ENCODE peak calls at places on chromosomes 4 and X, in ten cellular contexts. One of them, this sample, is unnamed.

GRCh38 chr4:7861440-7861881 is 78.2 kb downstream of the AFAP1 start:
- DNase-seq in lower lobe of right lung: no peak
- DNase-seq in fibroblast of mammary gland: peak
- DNase-seq in A673: peak
- DNase-seq in lower leg skin: no peak
- DNase-seq in WERI-Rb-1: no peak
- DNase-seq in tibial artery: no peak
- DNase-seq in MM.1S: no peak
- DNase-seq in astrocyte: peak
- DNase-seq in psoas muscle: no peak
- DNase-seq in this sample: no peak

GRCh38 chr4:89137695-89138094 is 26.4 kb downstream of the TIGD2 start:
- DNase-seq in MM.1S: no peak
- DNase-seq in lower leg skin: no peak
- DNase-seq in A673: no peak
- DNase-seq in psoas muscle: no peak
- DNase-seq in astrocyte: no peak
- DNase-seq in lower lobe of right lung: no peak
- DNase-seq in tibial artery: no peak
- DNase-seq in fibroblast of mammary gland: no peak
- DNase-seq in WERI-Rb-1: no peak
- DNase-seq in this sample: no peak

GRCh38 chrX:49041683-49042529 is 1.3 kb downstream of the TFE3 start:
- DNase-seq in psoas muscle: no peak
- DNase-seq in WERI-Rb-1: peak
- DNase-seq in fibroblast of mammary gland: peak
- DNase-seq in tibial artery: no peak
- DNase-seq in A673: peak
- DNase-seq in lower leg skin: no peak
- DNase-seq in MM.1S: no peak
- DNase-seq in astrocyte: peak
- DNase-seq in lower lobe of right lung: no peak
- DNase-seq in this sample: no peak

GRCh38 chr4:156781852-156782251 is 189.7 kb downstream of the PDGFC start:
- DNase-seq in lower lobe of right lung: no peak
- DNase-seq in A673: no peak
- DNase-seq in fibroblast of mammary gland: peak
- DNase-seq in lower leg skin: no peak
- DNase-seq in astrocyte: peak
- DNase-seq in MM.1S: no peak
- DNase-seq in tibial artery: no peak
- DNase-seq in WERI-Rb-1: no peak
- DNase-seq in psoas muscle: no peak
- DNase-seq in this sample: no peak

GRCh38 chrX:137432609-137433008 is 133.3 kb upstream of the ZIC3 start:
- DNase-seq in tibial artery: no peak
- DNase-seq in MM.1S: peak
- DNase-seq in astrocyte: no peak
- DNase-seq in psoas muscle: no peak
- DNase-seq in lower leg skin: no peak
- DNase-seq in fibroblast of mammary gland: no peak
- DNase-seq in A673: peak
- DNase-seq in WERI-Rb-1: no peak
- DNase-seq in lower lobe of right lung: no peak
- DNase-seq in this sample: peak

GRCh38 chrX:154696328-154697045 is 43.1 kb upstream of the CTAG2 start:
- DNase-seq in fibroblast of mammary gland: peak
- DNase-seq in astrocyte: peak
- DNase-seq in psoas muscle: no peak
- DNase-seq in lower leg skin: peak
- DNase-seq in lower lobe of right lung: no peak
- DNase-seq in A673: no peak
- DNase-seq in WERI-Rb-1: no peak
- DNase-seq in tibial artery: no peak
- DNase-seq in MM.1S: no peak
- DNase-seq in this sample: no peak

GRCh38 chr4:67929447-67929846 is 33.8 kb downstream of the TMPRSS11A start:
- DNase-seq in tibial artery: no peak
- DNase-seq in psoas muscle: no peak
- DNase-seq in astrocyte: peak
- DNase-seq in WERI-Rb-1: no peak
- DNase-seq in A673: peak
- DNase-seq in lower leg skin: no peak
- DNase-seq in lower lobe of right lung: no peak
- DNase-seq in fibroblast of mammary gland: peak
- DNase-seq in MM.1S: no peak
- DNase-seq in this sample: no peak

GRCh38 chr4:116702949-116703348 is 382.4 kb downstream of the TRAM1L1 start:
- DNase-seq in lower leg skin: no peak
- DNase-seq in tibial artery: no peak
- DNase-seq in psoas muscle: no peak
- DNase-seq in lower lobe of right lung: no peak
- DNase-seq in WERI-Rb-1: peak
- DNase-seq in fibroblast of mammary gland: no peak
- DNase-seq in MM.1S: peak
- DNase-seq in A673: peak
- DNase-seq in astrocyte: no peak
- DNase-seq in this sample: peak

GRCh38 chr4:168218663-168219062 is 99.9 kb downstream of the DDX60 start:
- DNase-seq in lower leg skin: no peak
- DNase-seq in fibroblast of mammary gland: peak
- DNase-seq in WERI-Rb-1: no peak
- DNase-seq in tibial artery: no peak
- DNase-seq in astrocyte: peak
- DNase-seq in lower lobe of right lung: no peak
- DNase-seq in A673: no peak
- DNase-seq in MM.1S: no peak
- DNase-seq in psoas muscle: no peak
- DNase-seq in this sample: no peak

GRCh38 chrX:40734956-40735317 is 405 bp downstream of the MED14 start:
- DNase-seq in MM.1S: peak
- DNase-seq in psoas muscle: no peak
- DNase-seq in tibial artery: no peak
- DNase-seq in WERI-Rb-1: peak
- DNase-seq in lower lobe of right lung: peak
- DNase-seq in astrocyte: no peak
- DNase-seq in A673: peak
- DNase-seq in fibroblast of mammary gland: no peak
- DNase-seq in lower leg skin: no peak
- DNase-seq in this sample: no peak

GRCh38 chr4:41320278-41320677 is 63.5 kb downstream of the UCHL1 start:
- DNase-seq in A673: no peak
- DNase-seq in psoas muscle: no peak
- DNase-seq in MM.1S: no peak
- DNase-seq in fibroblast of mammary gland: no peak
- DNase-seq in tibial artery: no peak
- DNase-seq in lower leg skin: no peak
- DNase-seq in WERI-Rb-1: no peak
- DNase-seq in astrocyte: no peak
- DNase-seq in lower lobe of right lung: no peak
- DNase-seq in this sample: no peak

GRCh38 chr4:41321216-41321945 is 64.7 kb downstream of the UCHL1 start:
- DNase-seq in WERI-Rb-1: no peak
- DNase-seq in astrocyte: no peak
- DNase-seq in lower lobe of right lung: no peak
- DNase-seq in lower leg skin: no peak
- DNase-seq in psoas muscle: no peak
- DNase-seq in MM.1S: peak
- DNase-seq in A673: no peak
- DNase-seq in tibial artery: no peak
- DNase-seq in fibroblast of mammary gland: no peak
- DNase-seq in this sample: no peak

GRCh38 chr4:41319553-41319952 is 62.8 kb downstream of the UCHL1 start:
- DNase-seq in astrocyte: peak
- DNase-seq in tibial artery: no peak
- DNase-seq in lower leg skin: no peak
- DNase-seq in A673: no peak
- DNase-seq in fibroblast of mammary gland: no peak
- DNase-seq in psoas muscle: no peak
- DNase-seq in WERI-Rb-1: no peak
- DNase-seq in MM.1S: no peak
- DNase-seq in lower lobe of right lung: no peak
- DNase-seq in this sample: no peak

GRCh38 chr4:41318839-41319530 is 62.3 kb downstream of the UCHL1 start:
- DNase-seq in lower lobe of right lung: no peak
- DNase-seq in psoas muscle: no peak
- DNase-seq in lower leg skin: no peak
- DNase-seq in fibroblast of mammary gland: peak
- DNase-seq in A673: no peak
- DNase-seq in tibial artery: no peak
- DNase-seq in WERI-Rb-1: no peak
- DNase-seq in MM.1S: no peak
- DNase-seq in astrocyte: no peak
- DNase-seq in this sample: no peak

GRCh38 chr4:41320786-41321185 is 64.1 kb downstream of the UCHL1 start:
- DNase-seq in astrocyte: no peak
- DNase-seq in fibroblast of mammary gland: no peak
- DNase-seq in psoas muscle: no peak
- DNase-seq in MM.1S: no peak
- DNase-seq in A673: no peak
- DNase-seq in lower lobe of right lung: no peak
- DNase-seq in WERI-Rb-1: no peak
- DNase-seq in tibial artery: no peak
- DNase-seq in lower leg skin: no peak
- DNase-seq in this sample: no peak
- TF ChIP-seq CTCF in astrocyte: no peak
- TF ChIP-seq CTCF in fibroblast of mammary gland: no peak
- TF ChIP-seq CTCF in psoas muscle: no peak
- TF ChIP-seq CTCF in MM.1S: no peak
- TF ChIP-seq CTCF in A673: no peak
- TF ChIP-seq CTCF in lower lobe of right lung: no peak
- TF ChIP-seq CTCF in WERI-Rb-1: no peak
- TF ChIP-seq CTCF in tibial artery: no peak
- TF ChIP-seq CTCF in lower leg skin: no peak
- TF ChIP-seq CTCF in this sample: no peak

DNA sequence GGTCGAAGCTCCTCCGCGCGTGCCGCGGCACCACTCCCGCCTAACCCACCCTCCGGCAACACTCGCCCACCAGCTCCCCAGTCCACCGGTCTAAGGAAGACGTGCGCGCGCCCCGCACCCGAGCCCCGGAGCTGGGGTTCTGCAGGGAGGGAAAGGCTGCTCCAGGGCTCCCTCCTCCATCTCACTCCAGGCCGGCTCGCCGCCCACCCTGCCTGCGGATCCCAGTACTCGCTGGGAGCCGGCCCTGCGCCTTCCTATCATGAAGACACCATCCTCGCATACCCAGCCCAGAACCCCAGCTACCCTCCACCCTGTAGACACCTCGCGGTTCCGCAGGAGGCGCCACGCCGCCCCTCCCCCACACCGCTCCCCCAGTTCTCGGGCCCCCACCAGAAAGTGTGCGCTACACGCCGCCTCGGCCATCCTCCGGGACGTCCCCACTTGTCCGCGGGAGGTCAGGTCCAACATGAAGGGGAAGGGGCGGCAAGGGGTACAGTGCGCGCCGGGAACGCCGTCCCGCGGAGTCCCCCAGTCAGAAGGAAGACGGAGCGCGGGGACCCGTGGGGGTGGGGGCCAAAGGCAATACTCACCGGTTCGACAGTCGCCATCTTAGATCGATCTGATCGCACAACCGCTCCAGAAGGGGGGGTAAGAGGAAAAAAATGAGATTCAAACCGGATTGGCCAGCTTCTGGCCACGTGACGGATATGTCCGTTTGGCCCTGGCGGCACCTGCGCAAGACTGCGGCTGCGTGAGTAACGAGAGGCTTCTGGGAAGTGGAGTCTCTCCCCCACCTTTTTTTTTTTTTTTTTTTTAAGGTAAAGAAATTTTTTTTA is at the start of gene EIF4E:
- DNase-seq in tibial artery: peak
- DNase-seq in lower leg skin: peak
- DNase-seq in astrocyte: peak
- DNase-seq in psoas muscle: peak
- DNase-seq in MM.1S: peak
- DNase-seq in lower lobe of right lung: peak
- DNase-seq in fibroblast of mammary gland: peak
- DNase-seq in WERI-Rb-1: peak
- DNase-seq in A673: peak
- DNase-seq in this sample: peak
- TF ChIP-seq CTCF in tibial artery: no peak
- TF ChIP-seq CTCF in lower leg skin: no peak
- TF ChIP-seq CTCF in astrocyte: no peak
- TF ChIP-seq CTCF in psoas muscle: no peak
- TF ChIP-seq CTCF in MM.1S: peak
- TF ChIP-seq CTCF in lower lobe of right lung: no peak
- TF ChIP-seq CTCF in fibroblast of mammary gland: peak
- TF ChIP-seq CTCF in WERI-Rb-1: peak
- TF ChIP-seq CTCF in A673: peak
- TF ChIP-seq CTCF in this sample: peak

GRCh38 chr4:53307819-53308773 is 57.8 kb downstream of the SCFD2 start:
- DNase-seq in MM.1S: no peak
- DNase-seq in A673: no peak
- DNase-seq in psoas muscle: no peak
- DNase-seq in WERI-Rb-1: no peak
- DNase-seq in lower leg skin: no peak
- DNase-seq in lower lobe of right lung: no peak
- DNase-seq in tibial artery: no peak
- DNase-seq in fibroblast of mammary gland: peak
- DNase-seq in astrocyte: no peak
- DNase-seq in this sample: no peak

GRCh38 chr4:53315300-53315699 is 50.6 kb downstream of the SCFD2 start:
- DNase-seq in psoas muscle: no peak
- DNase-seq in MM.1S: peak
- DNase-seq in lower lobe of right lung: no peak
- DNase-seq in tibial artery: no peak
- DNase-seq in A673: no peak
- DNase-seq in fibroblast of mammary gland: no peak
- DNase-seq in astrocyte: no peak
- DNase-seq in lower leg skin: no peak
- DNase-seq in WERI-Rb-1: no peak
- DNase-seq in this sample: no peak

GRCh38 chr4:53309321-53310020 is 56.4 kb downstream of the SCFD2 start:
- DNase-seq in lower lobe of right lung: no peak
- DNase-seq in MM.1S: no peak
- DNase-seq in astrocyte: no peak
- DNase-seq in WERI-Rb-1: no peak
- DNase-seq in A673: peak
- DNase-seq in fibroblast of mammary gland: peak
- DNase-seq in psoas muscle: no peak
- DNase-seq in lower leg skin: no peak
- DNase-seq in tibial artery: no peak
- DNase-seq in this sample: no peak

GRCh38 chr4:53314257-53314656 is 51.6 kb downstream of the SCFD2 start:
- DNase-seq in WERI-Rb-1: no peak
- DNase-seq in tibial artery: no peak
- DNase-seq in fibroblast of mammary gland: no peak
- DNase-seq in lower lobe of right lung: no peak
- DNase-seq in psoas muscle: no peak
- DNase-seq in MM.1S: no peak
- DNase-seq in astrocyte: no peak
- DNase-seq in lower leg skin: no peak
- DNase-seq in A673: no peak
- DNase-seq in this sample: no peak

GRCh38 chr4:53313510-53313909 is 52.4 kb downstream of the SCFD2 start:
- DNase-seq in fibroblast of mammary gland: peak
- DNase-seq in astrocyte: peak
- DNase-seq in MM.1S: no peak
- DNase-seq in psoas muscle: no peak
- DNase-seq in A673: peak
- DNase-seq in WERI-Rb-1: peak
- DNase-seq in tibial artery: no peak
- DNase-seq in lower leg skin: no peak
- DNase-seq in lower lobe of right lung: no peak
- DNase-seq in this sample: no peak
- TF ChIP-seq CTCF in fibroblast of mammary gland: no peak
- TF ChIP-seq CTCF in astrocyte: no peak
- TF ChIP-seq CTCF in MM.1S: no peak
- TF ChIP-seq CTCF in psoas muscle: no peak
- TF ChIP-seq CTCF in A673: peak
- TF ChIP-seq CTCF in WERI-Rb-1: peak
- TF ChIP-seq CTCF in tibial artery: no peak
- TF ChIP-seq CTCF in lower leg skin: no peak
- TF ChIP-seq CTCF in lower lobe of right lung: no peak
- TF ChIP-seq CTCF in this sample: no peak

GRCh38 chr4:127479031-127479622 is 153.6 kb upstream of the INTU start:
- DNase-seq in astrocyte: peak
- DNase-seq in tibial artery: no peak
- DNase-seq in MM.1S: peak
- DNase-seq in A673: peak
- DNase-seq in lower leg skin: no peak
- DNase-seq in lower lobe of right lung: no peak
- DNase-seq in psoas muscle: no peak
- DNase-seq in fibroblast of mammary gland: peak
- DNase-seq in WERI-Rb-1: no peak
- DNase-seq in this sample: peak
- TF ChIP-seq CTCF in astrocyte: peak
- TF ChIP-seq CTCF in tibial artery: peak
- TF ChIP-seq CTCF in MM.1S: peak
- TF ChIP-seq CTCF in A673: peak
- TF ChIP-seq CTCF in lower leg skin: no peak
- TF ChIP-seq CTCF in lower lobe of right lung: peak
- TF ChIP-seq CTCF in psoas muscle: peak
- TF ChIP-seq CTCF in fibroblast of mammary gland: peak
- TF ChIP-seq CTCF in WERI-Rb-1: peak
- TF ChIP-seq CTCF in this sample: peak